ENCODE peak calls at places on chromosomes 11 and 22, in ten cellular contexts. One of them, this sample, is unnamed.

GRCh38 chr22:49735411-49736311 is 92.0 kb downstream of the BRD1 start:
- DNase-seq in RWPE1: peak
- DNase-seq in globus pallidus: no peak
- DNase-seq in CD8-positive, alpha-beta T cell: no peak
- DNase-seq in Ammon's horn: no peak
- DNase-seq in heart right ventricle: no peak
- DNase-seq in EH: peak
- DNase-seq in RPMI8226: peak
- DNase-seq in GDM1: no peak
- DNase-seq in stimulated activated CD4-positive, alpha-beta T cell treated with anti-CD3 and anti-CD28 coated beads, TNF-alpha, amount 100 ng/mL, for 24 hours: no peak
- DNase-seq in this sample: peak

GRCh38 chr11:94897330-94897768 is 76.0 kb downstream of the CWC15 start:
- DNase-seq in RWPE1: peak
- DNase-seq in globus pallidus: peak
- DNase-seq in CD8-positive, alpha-beta T cell: no peak
- DNase-seq in Ammon's horn: peak
- DNase-seq in heart right ventricle: no peak
- DNase-seq in EH: peak
- DNase-seq in RPMI8226: peak
- DNase-seq in GDM1: no peak
- DNase-seq in stimulated activated CD4-positive, alpha-beta T cell treated with anti-CD3 and anti-CD28 coated beads, TNF-alpha, amount 100 ng/mL, for 24 hours: peak
- DNase-seq in this sample: peak

GRCh38 chr11:115222218-115222862 is 281.9 kb downstream of the CADM1 start:
- DNase-seq in RWPE1: peak
- DNase-seq in globus pallidus: no peak
- DNase-seq in CD8-positive, alpha-beta T cell: no peak
- DNase-seq in Ammon's horn: peak
- DNase-seq in heart right ventricle: no peak
- DNase-seq in EH: peak
- DNase-seq in RPMI8226: peak
- DNase-seq in GDM1: no peak
- DNase-seq in stimulated activated CD4-positive, alpha-beta T cell treated with anti-CD3 and anti-CD28 coated beads, TNF-alpha, amount 100 ng/mL, for 24 hours: peak
- DNase-seq in this sample: no peak

GRCh38 chr11:1935156-1936071 is 11.7 kb upstream of the MRPL23 start:
- DNase-seq in RWPE1: no peak
- DNase-seq in globus pallidus: no peak
- DNase-seq in CD8-positive, alpha-beta T cell: no peak
- DNase-seq in Ammon's horn: no peak
- DNase-seq in heart right ventricle: peak
- DNase-seq in EH: no peak
- DNase-seq in RPMI8226: no peak
- DNase-seq in GDM1: no peak
- DNase-seq in stimulated activated CD4-positive, alpha-beta T cell treated with anti-CD3 and anti-CD28 coated beads, TNF-alpha, amount 100 ng/mL, for 24 hours: no peak
- DNase-seq in this sample: no peak

GRCh38 chr22:20111045-20111688 is 4.7 kb upstream of the RANBP1 start:
- DNase-seq in RWPE1: no peak
- DNase-seq in globus pallidus: no peak
- DNase-seq in CD8-positive, alpha-beta T cell: no peak
- DNase-seq in Ammon's horn: no peak
- DNase-seq in heart right ventricle: peak
- DNase-seq in EH: peak
- DNase-seq in RPMI8226: no peak
- DNase-seq in GDM1: no peak
- DNase-seq in stimulated activated CD4-positive, alpha-beta T cell treated with anti-CD3 and anti-CD28 coated beads, TNF-alpha, amount 100 ng/mL, for 24 hours: no peak
- DNase-seq in this sample: peak

GRCh38 chr11:85483861-85484260 is 143.3 kb downstream of the DLG2 start:
- DNase-seq in RWPE1: no peak
- DNase-seq in globus pallidus: no peak
- DNase-seq in CD8-positive, alpha-beta T cell: no peak
- DNase-seq in Ammon's horn: no peak
- DNase-seq in heart right ventricle: no peak
- DNase-seq in EH: no peak
- DNase-seq in RPMI8226: no peak
- DNase-seq in GDM1: no peak
- DNase-seq in stimulated activated CD4-positive, alpha-beta T cell treated with anti-CD3 and anti-CD28 coated beads, TNF-alpha, amount 100 ng/mL, for 24 hours: no peak
- DNase-seq in this sample: no peak

GRCh38 chr22:43855431-43855830 is 6.9 kb downstream of the SULT4A1 start:
- DNase-seq in RWPE1: no peak
- DNase-seq in globus pallidus: no peak
- DNase-seq in CD8-positive, alpha-beta T cell: no peak
- DNase-seq in Ammon's horn: no peak
- DNase-seq in heart right ventricle: no peak
- DNase-seq in EH: no peak
- DNase-seq in RPMI8226: no peak
- DNase-seq in GDM1: no peak
- DNase-seq in stimulated activated CD4-positive, alpha-beta T cell treated with anti-CD3 and anti-CD28 coated beads, TNF-alpha, amount 100 ng/mL, for 24 hours: no peak
- DNase-seq in this sample: no peak

GRCh38 chr11:10379433-10379832 is 74.6 kb downstream of the ADM start:
- DNase-seq in RWPE1: no peak
- DNase-seq in globus pallidus: no peak
- DNase-seq in CD8-positive, alpha-beta T cell: no peak
- DNase-seq in Ammon's horn: no peak
- DNase-seq in heart right ventricle: no peak
- DNase-seq in EH: peak
- DNase-seq in RPMI8226: no peak
- DNase-seq in GDM1: no peak
- DNase-seq in stimulated activated CD4-positive, alpha-beta T cell treated with anti-CD3 and anti-CD28 coated beads, TNF-alpha, amount 100 ng/mL, for 24 hours: no peak
- DNase-seq in this sample: no peak

GRCh38 chr22:22710719-22711531 is 66.5 kb downstream of the GGTLC2 start:
- DNase-seq in RWPE1: peak
- DNase-seq in globus pallidus: no peak
- DNase-seq in CD8-positive, alpha-beta T cell: peak
- DNase-seq in Ammon's horn: peak
- DNase-seq in heart right ventricle: peak
- DNase-seq in EH: peak
- DNase-seq in RPMI8226: peak
- DNase-seq in GDM1: no peak
- DNase-seq in stimulated activated CD4-positive, alpha-beta T cell treated with anti-CD3 and anti-CD28 coated beads, TNF-alpha, amount 100 ng/mL, for 24 hours: peak
- DNase-seq in this sample: peak

GRCh38 chr11:121070951-121071350 is 30.1 kb upstream of the TECTA start:
- DNase-seq in RWPE1: no peak
- DNase-seq in globus pallidus: no peak
- DNase-seq in CD8-positive, alpha-beta T cell: no peak
- DNase-seq in Ammon's horn: no peak
- DNase-seq in heart right ventricle: no peak
- DNase-seq in EH: peak
- DNase-seq in RPMI8226: peak
- DNase-seq in GDM1: no peak
- DNase-seq in stimulated activated CD4-positive, alpha-beta T cell treated with anti-CD3 and anti-CD28 coated beads, TNF-alpha, amount 100 ng/mL, for 24 hours: no peak
- DNase-seq in this sample: no peak

GRCh38 chr11:32785262-32785661 is 9.2 kb downstream of the CCDC73 start:
- DNase-seq in RWPE1: no peak
- DNase-seq in globus pallidus: no peak
- DNase-seq in CD8-positive, alpha-beta T cell: no peak
- DNase-seq in Ammon's horn: no peak
- DNase-seq in heart right ventricle: no peak
- DNase-seq in EH: no peak
- DNase-seq in RPMI8226: no peak
- DNase-seq in GDM1: no peak
- DNase-seq in stimulated activated CD4-positive, alpha-beta T cell treated with anti-CD3 and anti-CD28 coated beads, TNF-alpha, amount 100 ng/mL, for 24 hours: no peak
- DNase-seq in this sample: no peak

GRCh38 chr22:49970528-49971231 is 10.1 kb downstream of the PIM3 start:
- DNase-seq in RWPE1: peak
- DNase-seq in globus pallidus: peak
- DNase-seq in CD8-positive, alpha-beta T cell: peak
- DNase-seq in Ammon's horn: peak
- DNase-seq in heart right ventricle: peak
- DNase-seq in EH: peak
- DNase-seq in RPMI8226: peak
- DNase-seq in GDM1: peak
- DNase-seq in stimulated activated CD4-positive, alpha-beta T cell treated with anti-CD3 and anti-CD28 coated beads, TNF-alpha, amount 100 ng/mL, for 24 hours: peak
- DNase-seq in this sample: peak

GRCh38 chr11:62909107-62909894 is 11.9 kb downstream of the CHRM1 start:
- DNase-seq in RWPE1: peak
- DNase-seq in globus pallidus: peak
- DNase-seq in CD8-positive, alpha-beta T cell: no peak
- DNase-seq in Ammon's horn: peak
- DNase-seq in heart right ventricle: peak
- DNase-seq in EH: peak
- DNase-seq in RPMI8226: peak
- DNase-seq in GDM1: no peak
- DNase-seq in stimulated activated CD4-positive, alpha-beta T cell treated with anti-CD3 and anti-CD28 coated beads, TNF-alpha, amount 100 ng/mL, for 24 hours: no peak
- DNase-seq in this sample: peak

GRCh38 chr11:109734602-109735001 is 312.6 kb downstream of the C11orf87 start:
- DNase-seq in RWPE1: no peak
- DNase-seq in globus pallidus: no peak
- DNase-seq in CD8-positive, alpha-beta T cell: no peak
- DNase-seq in Ammon's horn: no peak
- DNase-seq in heart right ventricle: no peak
- DNase-seq in EH: peak
- DNase-seq in RPMI8226: no peak
- DNase-seq in GDM1: no peak
- DNase-seq in stimulated activated CD4-positive, alpha-beta T cell treated with anti-CD3 and anti-CD28 coated beads, TNF-alpha, amount 100 ng/mL, for 24 hours: no peak
- DNase-seq in this sample: no peak

GRCh38 chr22:27715078-27715477 is 86.5 kb downstream of the MN1 start:
- DNase-seq in RWPE1: no peak
- DNase-seq in globus pallidus: peak
- DNase-seq in CD8-positive, alpha-beta T cell: no peak
- DNase-seq in Ammon's horn: peak
- DNase-seq in heart right ventricle: no peak
- DNase-seq in EH: no peak
- DNase-seq in RPMI8226: no peak
- DNase-seq in GDM1: no peak
- DNase-seq in stimulated activated CD4-positive, alpha-beta T cell treated with anti-CD3 and anti-CD28 coated beads, TNF-alpha, amount 100 ng/mL, for 24 hours: no peak
- DNase-seq in this sample: no peak

GRCh38 chr22:32587449-32587848 is 112.8 kb downstream of the FBXO7 start:
- DNase-seq in RWPE1: no peak
- DNase-seq in globus pallidus: no peak
- DNase-seq in CD8-positive, alpha-beta T cell: no peak
- DNase-seq in Ammon's horn: no peak
- DNase-seq in heart right ventricle: peak
- DNase-seq in EH: no peak
- DNase-seq in RPMI8226: no peak
- DNase-seq in GDM1: no peak
- DNase-seq in stimulated activated CD4-positive, alpha-beta T cell treated with anti-CD3 and anti-CD28 coated beads, TNF-alpha, amount 100 ng/mL, for 24 hours: no peak
- DNase-seq in this sample: no peak

GRCh38 chr22:24002272-24002671 is 3.0 kb downstream of the GSTT4 start:
- DNase-seq in RWPE1: no peak
- DNase-seq in globus pallidus: no peak
- DNase-seq in CD8-positive, alpha-beta T cell: no peak
- DNase-seq in Ammon's horn: no peak
- DNase-seq in heart right ventricle: no peak
- DNase-seq in EH: no peak
- DNase-seq in RPMI8226: no peak
- DNase-seq in GDM1: no peak
- DNase-seq in stimulated activated CD4-positive, alpha-beta T cell treated with anti-CD3 and anti-CD28 coated beads, TNF-alpha, amount 100 ng/mL, for 24 hours: no peak
- DNase-seq in this sample: peak

GRCh38 chr11:108586600-108586999 is 7.0 kb downstream of the EXPH5 start:
- DNase-seq in RWPE1: no peak
- DNase-seq in globus pallidus: no peak
- DNase-seq in CD8-positive, alpha-beta T cell: no peak
- DNase-seq in Ammon's horn: no peak
- DNase-seq in heart right ventricle: no peak
- DNase-seq in EH: no peak
- DNase-seq in RPMI8226: no peak
- DNase-seq in GDM1: no peak
- DNase-seq in stimulated activated CD4-positive, alpha-beta T cell treated with anti-CD3 and anti-CD28 coated beads, TNF-alpha, amount 100 ng/mL, for 24 hours: no peak
- DNase-seq in this sample: no peak

GRCh38 chr11:61150656-61151544 is 10.3 kb downstream of the VPS37C start:
- DNase-seq in RWPE1: no peak
- DNase-seq in globus pallidus: no peak
- DNase-seq in CD8-positive, alpha-beta T cell: no peak
- DNase-seq in Ammon's horn: no peak
- DNase-seq in heart right ventricle: no peak
- DNase-seq in EH: no peak
- DNase-seq in RPMI8226: no peak
- DNase-seq in GDM1: no peak
- DNase-seq in stimulated activated CD4-positive, alpha-beta T cell treated with anti-CD3 and anti-CD28 coated beads, TNF-alpha, amount 100 ng/mL, for 24 hours: no peak
- DNase-seq in this sample: no peak

GRCh38 chr22:38781033-38781432 is 12.9 kb downstream of the DNAL4 start:
- DNase-seq in RWPE1: no peak
- DNase-seq in globus pallidus: no peak
- DNase-seq in CD8-positive, alpha-beta T cell: no peak
- DNase-seq in Ammon's horn: no peak
- DNase-seq in heart right ventricle: peak
- DNase-seq in EH: no peak
- DNase-seq in RPMI8226: no peak
- DNase-seq in GDM1: no peak
- DNase-seq in stimulated activated CD4-positive, alpha-beta T cell treated with anti-CD3 and anti-CD28 coated beads, TNF-alpha, amount 100 ng/mL, for 24 hours: no peak
- DNase-seq in this sample: no peak

GRCh38 chr11:57648791-57649735 is 649 bp downstream of the YPEL4 start:
- DNase-seq in RWPE1: no peak
- DNase-seq in globus pallidus: no peak
- DNase-seq in CD8-positive, alpha-beta T cell: no peak
- DNase-seq in Ammon's horn: peak
- DNase-seq in heart right ventricle: no peak
- DNase-seq in EH: peak
- DNase-seq in RPMI8226: peak
- DNase-seq in GDM1: no peak
- DNase-seq in stimulated activated CD4-positive, alpha-beta T cell treated with anti-CD3 and anti-CD28 coated beads, TNF-alpha, amount 100 ng/mL, for 24 hours: no peak
- DNase-seq in this sample: peak

GRCh38 chr22:32623943-32624342 is 149.3 kb downstream of the FBXO7 start:
- DNase-seq in RWPE1: no peak
- DNase-seq in globus pallidus: no peak
- DNase-seq in CD8-positive, alpha-beta T cell: no peak
- DNase-seq in Ammon's horn: no peak
- DNase-seq in heart right ventricle: peak
- DNase-seq in EH: peak
- DNase-seq in RPMI8226: no peak
- DNase-seq in GDM1: no peak
- DNase-seq in stimulated activated CD4-positive, alpha-beta T cell treated with anti-CD3 and anti-CD28 coated beads, TNF-alpha, amount 100 ng/mL, for 24 hours: no peak
- DNase-seq in this sample: no peak

GRCh38 chr22:32482708-32483107 is 8.1 kb downstream of the FBXO7 start:
- DNase-seq in RWPE1: no peak
- DNase-seq in globus pallidus: no peak
- DNase-seq in CD8-positive, alpha-beta T cell: no peak
- DNase-seq in Ammon's horn: no peak
- DNase-seq in heart right ventricle: no peak
- DNase-seq in EH: no peak
- DNase-seq in RPMI8226: no peak
- DNase-seq in GDM1: no peak
- DNase-seq in stimulated activated CD4-positive, alpha-beta T cell treated with anti-CD3 and anti-CD28 coated beads, TNF-alpha, amount 100 ng/mL, for 24 hours: peak
- DNase-seq in this sample: no peak

GRCh38 chr11:71372693-71373657 is 75.2 kb downstream of the DHCR7 start:
- DNase-seq in RWPE1: peak
- DNase-seq in globus pallidus: peak
- DNase-seq in CD8-positive, alpha-beta T cell: no peak
- DNase-seq in Ammon's horn: peak
- DNase-seq in heart right ventricle: no peak
- DNase-seq in EH: peak
- DNase-seq in RPMI8226: peak
- DNase-seq in GDM1: no peak
- DNase-seq in stimulated activated CD4-positive, alpha-beta T cell treated with anti-CD3 and anti-CD28 coated beads, TNF-alpha, amount 100 ng/mL, for 24 hours: no peak
- DNase-seq in this sample: peak

GRCh38 chr22:37848587-37849088 is 581 bp upstream of the EIF3L start:
- DNase-seq in RWPE1: peak
- DNase-seq in globus pallidus: no peak
- DNase-seq in CD8-positive, alpha-beta T cell: no peak
- DNase-seq in Ammon's horn: no peak
- DNase-seq in heart right ventricle: no peak
- DNase-seq in EH: peak
- DNase-seq in RPMI8226: peak
- DNase-seq in GDM1: no peak
- DNase-seq in stimulated activated CD4-positive, alpha-beta T cell treated with anti-CD3 and anti-CD28 coated beads, TNF-alpha, amount 100 ng/mL, for 24 hours: no peak
- DNase-seq in this sample: peak

GRCh38 chr11:13834463-13834862 is 128.1 kb upstream of the SPON1 start:
- DNase-seq in RWPE1: no peak
- DNase-seq in globus pallidus: no peak
- DNase-seq in CD8-positive, alpha-beta T cell: no peak
- DNase-seq in Ammon's horn: no peak
- DNase-seq in heart right ventricle: no peak
- DNase-seq in EH: no peak
- DNase-seq in RPMI8226: no peak
- DNase-seq in GDM1: no peak
- DNase-seq in stimulated activated CD4-positive, alpha-beta T cell treated with anti-CD3 and anti-CD28 coated beads, TNF-alpha, amount 100 ng/mL, for 24 hours: no peak
- DNase-seq in this sample: peak

GRCh38 chr11:66707486-66707885 is 21.5 kb downstream of the SPTBN2 start:
- DNase-seq in RWPE1: no peak
- DNase-seq in globus pallidus: no peak
- DNase-seq in CD8-positive, alpha-beta T cell: no peak
- DNase-seq in Ammon's horn: no peak
- DNase-seq in heart right ventricle: no peak
- DNase-seq in EH: no peak
- DNase-seq in RPMI8226: no peak
- DNase-seq in GDM1: no peak
- DNase-seq in stimulated activated CD4-positive, alpha-beta T cell treated with anti-CD3 and anti-CD28 coated beads, TNF-alpha, amount 100 ng/mL, for 24 hours: no peak
- DNase-seq in this sample: no peak